ENCODE peak calls at places on chromosomes 12 and 14, in eight cellular contexts. E is psoas muscle; B is cardiac fibroblast; T is stomach; R is pancreas; Z is mucosa of descending colon; C is CD4-positive, alpha-beta T cell; K is mesothelial cell of epicardium. S is an unnamed sample.

GRCh38 chr12:102568151-102568815 is 87.9 kb upstream of the IGF1 start:
- DNase-seq in T (no peak), E (no peak), K (no peak), R (no peak), C (no peak), B (no peak), Z (no peak), S (no peak)

GRCh38 chr12:39975374-39975918 is 130.4 kb downstream of the SLC2A13 start:
- DNase-seq in C (no peak), E (no peak), T (no peak), R (no peak), K (no peak), Z (no peak), B (no peak), S (no peak)

GRCh38 chr14:51094282-51094821 is 553 bp downstream of the TRIM9 start:
- DNase-seq in Z (peak; percentile 9), C (no peak), T (no peak), K (peak; percentile 41), E (peak; percentile 19), R (peak; percentile 81), B (no peak), S (no peak)

GRCh38 chr14:98819867-98820206 is 452.2 kb downstream of the BCL11B start:
- DNase-seq in T (no peak), E (no peak), C (no peak), Z (no peak), R (no peak), K (no peak), B (no peak), S (no peak)

GRCh38 chr12:112349440-112349839 is 32.8 kb downstream of the HECTD4 start:
- DNase-seq in Z (no peak), R (no peak), T (no peak), C (no peak), K (no peak), E (no peak), B (no peak), S (no peak)

GRCh38 chr12:128829870-128830504 is 6.2 kb upstream of the SLC15A4 start:
- DNase-seq in C (no peak), T (peak; percentile 25), E (no peak), R (no peak), Z (no peak), B (no peak), K (no peak), S (no peak)

GRCh38 chr12:115166698-115167315 is 482.8 kb upstream of the TBX3 start:
- DNase-seq in K (no peak), E (no peak), T (no peak), B (peak; percentile 59), R (no peak), Z (no peak), C (no peak), S (no peak)

GRCh38 chr12:121713257-121714155 is 954 bp downstream of the TMEM120B start:
- DNase-seq in C (no peak), K (no peak), T (no peak), E (peak; percentile 31), Z (peak; percentile 36), R (no peak), B (peak; percentile 29), S (no peak)

GRCh38 chr12:2311001-2311778 is 258.4 kb downstream of the CACNA1C start:
- DNase-seq in E (no peak), C (no peak), T (no peak), Z (no peak), B (no peak), R (no peak), K (no peak), S (no peak)

GRCh38 chr14:76293923-76294322 is 82.0 kb upstream of the ESRRB start:
- DNase-seq in R (no peak), C (no peak), E (no peak), T (no peak), K (no peak), Z (no peak), B (no peak), S (no peak)

GRCh38 chr12:42145552-42146215 is 1.0 kb upstream of the GXYLT1 start:
- DNase-seq in Z (peak; percentile 38), K (no peak), T (no peak), C (no peak), E (no peak), R (no peak), B (no peak), S (no peak)

GRCh38 chr12:21336656-21337055 is 1.9 kb upstream of the SLCO1A2 start:
- DNase-seq in E (no peak), T (no peak), C (no peak), R (no peak), K (no peak), Z (no peak), B (no peak), S (no peak)

GRCh38 chr12:46933947-46934346 is 108.2 kb upstream of the SLC38A4 start:
- DNase-seq in C (no peak), R (no peak), T (no peak), E (no peak), B (peak; percentile 80), K (no peak), Z (peak; percentile 43), S (no peak)

GRCh38 chr12:84642201-84642600 is 270.4 kb downstream of the SLC6A15 start:
- DNase-seq in C (no peak), Z (no peak), T (no peak), E (no peak), R (no peak), B (no peak), K (no peak), S (no peak)

GRCh38 chr14:52380294-52380693 is 66.2 kb downstream of the PTGER2 start:
- DNase-seq in E (no peak), K (no peak), Z (no peak), T (no peak), R (no peak), C (no peak), B (peak; percentile 69), S (no peak)

GRCh38 chr12:18391136-18391535 is 129.8 kb downstream of the PIK3C2G start:
- DNase-seq in C (no peak), R (no peak), B (no peak), T (no peak), Z (no peak), E (no peak), K (no peak), S (no peak)

GRCh38 chr12:106506691-106507090 is 76.1 kb upstream of the RFX4 start:
- DNase-seq in T (no peak), C (no peak), Z (no peak), R (no peak), K (no peak), B (no peak), E (no peak), S (no peak)

GRCh38 chr14:92041203-92041602 is 1.3 kb upstream of the TRIP11 start:
- DNase-seq in K (no peak), T (no peak), B (no peak), E (no peak), C (no peak), Z (no peak), R (no peak), S (no peak)

GRCh38 chr12:92143280-92143679 is 2.4 kb downstream of the BTG1 start:
- DNase-seq in B (peak; percentile 22), E (no peak), R (no peak), K (no peak), C (no peak), Z (no peak), T (no peak), S (no peak)

GRCh38 chr12:81170072-81170471 is 92.2 kb downstream of the ACSS3 start:
- DNase-seq in B (peak; percentile 39), C (no peak), E (no peak), Z (no peak), K (no peak), T (no peak), R (no peak), S (no peak)

GRCh38 chr12:107243316-107243715 is 150.0 kb upstream of the CRY1 start:
- DNase-seq in B (no peak), T (no peak), E (no peak), K (no peak), R (peak; percentile 83), C (no peak), Z (no peak), S (no peak)

GRCh38 chr12:88578274-88578673 is 2.0 kb downstream of the KITLG start:
- DNase-seq in C (no peak), Z (no peak), R (no peak), E (no peak), K (no peak), T (no peak), B (peak; percentile 47), S (no peak)

GRCh38 chr12:19402211-19402610 is 37.1 kb upstream of the AEBP2 start:
- DNase-seq in B (no peak), T (no peak), Z (no peak), R (no peak), E (no peak), K (no peak), C (no peak), S (no peak)

GRCh38 chr12:93818488-93819047 is 141.4 kb downstream of the CRADD start:
- DNase-seq in Z (no peak), T (no peak), B (no peak), R (no peak), E (no peak), C (no peak), K (no peak), S (no peak)
- TF ChIP-seq CTCF in Z (no peak), T (no peak), B (no peak), R (no peak), E (no peak), C (no peak), K (no peak), S (no peak)

GRCh38 chr14:53865716-53866115 is 90.9 kb downstream of the BMP4 start:
- DNase-seq in C (no peak), Z (no peak), B (no peak), E (no peak), T (no peak), K (no peak), R (no peak), S (no peak)
- TF ChIP-seq CTCF in C (no peak), Z (no peak), B (no peak), E (no peak), T (no peak), K (no peak), R (no peak), S (no peak)

GRCh38 chr12:23376238-23376637 is 573.2 kb downstream of the SOX5 start:
- DNase-seq in E (no peak), B (peak; percentile 5), R (no peak), C (no peak), K (no peak), Z (no peak), T (no peak), S (no peak)
- TF ChIP-seq CTCF in E (no peak), B (peak; percentile 7), R (no peak), C (no peak), K (no peak), Z (no peak), T (no peak), S (peak; percentile 32)

DNA sequence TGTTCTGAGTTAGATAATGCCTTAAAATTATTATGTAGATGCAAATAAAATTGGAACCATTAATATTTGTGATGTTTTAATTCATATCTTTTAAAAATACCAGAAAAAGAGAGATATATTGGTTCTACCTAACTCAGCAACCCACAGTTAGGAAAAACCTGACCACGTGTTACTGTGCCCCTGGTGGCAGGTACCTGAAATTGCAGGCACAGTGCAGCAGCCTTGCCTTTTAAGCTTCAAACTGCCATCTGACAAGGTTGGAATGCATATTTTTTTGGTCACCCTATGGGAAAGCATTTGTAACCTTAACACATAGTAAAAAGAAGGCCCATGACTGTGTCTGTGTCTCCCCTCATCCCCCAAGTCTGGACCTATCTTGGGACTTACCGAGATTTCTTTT is 109.4 kb upstream of the NOS1 start:
- DNase-seq in C (no peak), K (no peak), E (no peak), R (no peak), T (no peak), B (no peak), Z (no peak), S (no peak)
- TF ChIP-seq CTCF in C (no peak), K (peak; percentile 61), E (peak; percentile 39), R (no peak), T (no peak), B (peak; percentile 17), Z (no peak), S (peak; percentile 50)